ENCODE peak calls at places on chromosome 11, in eight cellular contexts. One of them, this sample, is unnamed.

GRCh38 chr11:100151944-100152343 is 535.1 kb upstream of the ARHGAP42 start:
- DNase-seq in mammary epithelial cell: peak; percentile 12
- DNase-seq in heart left ventricle: no peak
- DNase-seq in SK-N-SH: no peak
- DNase-seq in testis: no peak
- DNase-seq in GM23338: no peak
- DNase-seq in psoas muscle: no peak
- DNase-seq in tibial artery: no peak
- DNase-seq in this sample: no peak

GRCh38 chr11:44760917-44761545 is 34.3 kb downstream of the TSPAN18 start:
- DNase-seq in GM23338: peak; percentile 81
- DNase-seq in SK-N-SH: peak; percentile 54
- DNase-seq in testis: no peak
- DNase-seq in mammary epithelial cell: peak; percentile 66
- DNase-seq in tibial artery: peak; percentile 83
- DNase-seq in psoas muscle: no peak
- DNase-seq in heart left ventricle: peak; percentile 66
- DNase-seq in this sample: no peak

GRCh38 chr11:33068611-33069340 is 29.4 kb downstream of the TCP11L1 start:
- DNase-seq in SK-N-SH: no peak
- DNase-seq in heart left ventricle: no peak
- DNase-seq in tibial artery: no peak
- DNase-seq in psoas muscle: no peak
- DNase-seq in GM23338: peak; percentile 61
- DNase-seq in mammary epithelial cell: no peak
- DNase-seq in testis: no peak
- DNase-seq in this sample: no peak

GRCh38 chr11:115612331-115612730 is 108.1 kb upstream of the CADM1 start:
- DNase-seq in heart left ventricle: no peak
- DNase-seq in GM23338: peak; percentile 73
- DNase-seq in mammary epithelial cell: no peak
- DNase-seq in tibial artery: no peak
- DNase-seq in SK-N-SH: no peak
- DNase-seq in psoas muscle: no peak
- DNase-seq in testis: no peak
- DNase-seq in this sample: no peak

GRCh38 chr11:11471196-11471595 is 118.1 kb upstream of the CSNK2A3 start:
- DNase-seq in psoas muscle: no peak
- DNase-seq in tibial artery: no peak
- DNase-seq in mammary epithelial cell: no peak
- DNase-seq in GM23338: no peak
- DNase-seq in testis: no peak
- DNase-seq in SK-N-SH: no peak
- DNase-seq in heart left ventricle: no peak
- DNase-seq in this sample: no peak

GRCh38 chr11:111591187-111591960 is 10.9 kb upstream of the SIK2 start:
- DNase-seq in mammary epithelial cell: no peak
- DNase-seq in SK-N-SH: no peak
- DNase-seq in psoas muscle: no peak
- DNase-seq in heart left ventricle: no peak
- DNase-seq in GM23338: no peak
- DNase-seq in testis: no peak
- DNase-seq in tibial artery: no peak
- DNase-seq in this sample: no peak

GRCh38 chr11:122578168-122578825 is 77.2 kb upstream of the UBASH3B start:
- DNase-seq in SK-N-SH: no peak
- DNase-seq in tibial artery: no peak
- DNase-seq in GM23338: peak; percentile 37
- DNase-seq in testis: no peak
- DNase-seq in heart left ventricle: no peak
- DNase-seq in mammary epithelial cell: no peak
- DNase-seq in psoas muscle: no peak
- DNase-seq in this sample: no peak

GRCh38 chr11:125443767-125444311 is 52.2 kb downstream of the FEZ1 start:
- DNase-seq in psoas muscle: no peak
- DNase-seq in tibial artery: no peak
- DNase-seq in heart left ventricle: no peak
- DNase-seq in testis: no peak
- DNase-seq in mammary epithelial cell: no peak
- DNase-seq in SK-N-SH: no peak
- DNase-seq in GM23338: peak; percentile 63
- DNase-seq in this sample: no peak

GRCh38 chr11:819129-819931 is 616 bp downstream of the PNPLA2 start:
- DNase-seq in testis: peak; percentile 96
- DNase-seq in mammary epithelial cell: peak; percentile 81
- DNase-seq in heart left ventricle: peak; percentile 96
- DNase-seq in GM23338: peak; percentile 97
- DNase-seq in tibial artery: peak; percentile 96
- DNase-seq in psoas muscle: peak; percentile 96
- DNase-seq in SK-N-SH: peak; percentile 98
- DNase-seq in this sample: peak; percentile 95

GRCh38 chr11:117769530-117769929 is 27.5 kb downstream of the DSCAML1 start:
- DNase-seq in GM23338: no peak
- DNase-seq in SK-N-SH: no peak
- DNase-seq in testis: no peak
- DNase-seq in heart left ventricle: no peak
- DNase-seq in tibial artery: no peak
- DNase-seq in mammary epithelial cell: no peak
- DNase-seq in psoas muscle: no peak
- DNase-seq in this sample: no peak

GRCh38 chr11:123125169-123125568 is 63.2 kb upstream of the HSPA8 start:
- DNase-seq in SK-N-SH: no peak
- DNase-seq in psoas muscle: no peak
- DNase-seq in mammary epithelial cell: no peak
- DNase-seq in testis: no peak
- DNase-seq in tibial artery: no peak
- DNase-seq in GM23338: no peak
- DNase-seq in heart left ventricle: no peak
- DNase-seq in this sample: no peak

GRCh38 chr11:10606536-10607208 is 38.2 kb upstream of the LYVE1 start:
- DNase-seq in testis: no peak
- DNase-seq in psoas muscle: no peak
- DNase-seq in mammary epithelial cell: peak; percentile 57
- DNase-seq in GM23338: no peak
- DNase-seq in heart left ventricle: no peak
- DNase-seq in SK-N-SH: no peak
- DNase-seq in tibial artery: no peak
- DNase-seq in this sample: no peak

GRCh38 chr11:66081505-66081904 is 11.4 kb downstream of the PACS1 start:
- DNase-seq in testis: peak; percentile 51
- DNase-seq in heart left ventricle: peak; percentile 63
- DNase-seq in SK-N-SH: no peak
- DNase-seq in GM23338: no peak
- DNase-seq in tibial artery: peak; percentile 69
- DNase-seq in mammary epithelial cell: peak; percentile 77
- DNase-seq in psoas muscle: no peak
- DNase-seq in this sample: no peak

GRCh38 chr11:112644410-112645131 is 316.6 kb upstream of the NCAM1 start:
- DNase-seq in tibial artery: no peak
- DNase-seq in psoas muscle: no peak
- DNase-seq in testis: no peak
- DNase-seq in GM23338: no peak
- DNase-seq in SK-N-SH: no peak
- DNase-seq in heart left ventricle: no peak
- DNase-seq in mammary epithelial cell: no peak
- DNase-seq in this sample: no peak

GRCh38 chr11:117413616-117414015 is 86.0 kb downstream of the CEP164 start:
- DNase-seq in GM23338: no peak
- DNase-seq in psoas muscle: no peak
- DNase-seq in heart left ventricle: no peak
- DNase-seq in mammary epithelial cell: no peak
- DNase-seq in testis: no peak
- DNase-seq in tibial artery: peak; percentile 16
- DNase-seq in SK-N-SH: no peak
- DNase-seq in this sample: peak; percentile 25

GRCh38 chr11:78256962-78257361 is 68.2 kb downstream of the USP35 start:
- DNase-seq in heart left ventricle: peak; percentile 78
- DNase-seq in mammary epithelial cell: no peak
- DNase-seq in tibial artery: peak; percentile 92
- DNase-seq in GM23338: no peak
- DNase-seq in psoas muscle: peak; percentile 79
- DNase-seq in testis: peak; percentile 54
- DNase-seq in SK-N-SH: no peak
- DNase-seq in this sample: no peak

GRCh38 chr11:127521413-127521812 is 520.8 kb upstream of the KIRREL3 start:
- DNase-seq in mammary epithelial cell: peak; percentile 4
- DNase-seq in heart left ventricle: no peak
- DNase-seq in tibial artery: no peak
- DNase-seq in SK-N-SH: no peak
- DNase-seq in GM23338: no peak
- DNase-seq in testis: no peak
- DNase-seq in psoas muscle: no peak
- DNase-seq in this sample: no peak

GRCh38 chr11:79796704-79797103 is 355.9 kb upstream of the TENM4 start:
- DNase-seq in SK-N-SH: no peak
- DNase-seq in psoas muscle: no peak
- DNase-seq in mammary epithelial cell: no peak
- DNase-seq in tibial artery: no peak
- DNase-seq in testis: no peak
- DNase-seq in GM23338: no peak
- DNase-seq in heart left ventricle: no peak
- DNase-seq in this sample: no peak

GRCh38 chr11:30282289-30282631 is 40.6 kb upstream of the ARL14EP start:
- DNase-seq in mammary epithelial cell: peak; percentile 20
- DNase-seq in psoas muscle: no peak
- DNase-seq in testis: no peak
- DNase-seq in heart left ventricle: no peak
- DNase-seq in SK-N-SH: no peak
- DNase-seq in GM23338: peak; percentile 10
- DNase-seq in tibial artery: no peak
- DNase-seq in this sample: no peak

DNA sequence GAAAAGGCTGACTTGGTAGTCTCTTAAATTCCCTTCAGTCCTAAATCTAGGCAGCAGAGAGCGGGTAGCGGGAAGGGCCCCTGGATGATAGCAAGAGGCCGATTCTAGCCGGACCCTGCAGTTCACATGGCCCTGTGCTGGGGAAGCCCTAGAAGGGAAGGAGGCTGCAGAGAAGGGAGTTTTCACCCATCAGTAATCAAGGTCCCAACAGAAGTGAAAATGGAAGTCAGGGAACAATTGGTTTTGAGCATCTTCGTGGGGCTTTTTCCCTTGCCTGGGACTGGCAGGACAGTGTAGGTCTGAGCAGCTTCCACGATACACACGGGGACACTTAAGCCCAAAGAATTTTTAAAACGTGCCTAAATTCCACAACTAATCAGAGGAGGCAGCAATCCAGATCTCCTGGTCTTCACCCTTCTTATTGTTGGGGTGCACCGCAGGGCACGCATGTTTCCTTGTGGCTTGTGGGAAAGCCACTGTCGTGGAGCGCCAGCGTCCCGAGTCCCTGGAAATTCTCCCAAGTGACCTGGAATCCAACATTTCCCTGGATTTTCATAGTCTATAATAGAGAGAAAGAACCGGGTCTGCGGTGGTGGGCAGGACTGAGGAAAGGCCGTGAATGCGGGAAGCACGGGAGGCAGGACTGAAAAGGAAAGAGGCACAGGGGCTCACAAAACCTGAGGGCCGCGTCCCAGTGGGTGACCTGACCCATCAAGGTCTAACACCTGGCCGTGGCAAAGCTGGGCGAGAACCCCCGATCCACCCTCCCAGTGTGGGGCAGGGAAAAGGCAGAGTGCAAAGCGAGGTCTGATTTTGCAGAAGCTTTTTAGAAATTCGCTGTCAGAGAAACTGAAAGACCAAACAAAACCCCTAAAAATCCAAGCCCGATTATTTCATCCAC is 832 bp upstream of the OAF start:
- DNase-seq in tibial artery: no peak
- DNase-seq in heart left ventricle: no peak
- DNase-seq in mammary epithelial cell: no peak
- DNase-seq in psoas muscle: no peak
- DNase-seq in testis: no peak
- DNase-seq in GM23338: no peak
- DNase-seq in SK-N-SH: peak; percentile 53
- DNase-seq in this sample: peak; percentile 46
- H3K27me3 ChIP-seq in tibial artery: peaks cover 16% of the 10 kb centered on the region
- H3K27me3 ChIP-seq in heart left ventricle: no peaks in the 10 kb centered on the region
- H3K27me3 ChIP-seq in mammary epithelial cell: no peaks in the 10 kb centered on the region
- H3K27me3 ChIP-seq in psoas muscle: no peaks in the 10 kb centered on the region
- H3K27me3 ChIP-seq in testis: no peaks in the 10 kb centered on the region
- H3K27me3 ChIP-seq in GM23338: peaks cover 97% of the 10 kb centered on the region
- H3K27me3 ChIP-seq in SK-N-SH: no peaks in the 10 kb centered on the region
- H3K27me3 ChIP-seq in this sample: no peaks in the 10 kb centered on the region

GRCh38 chr11:72721276-72721675 is 30.9 kb downstream of the ARAP1 start:
- DNase-seq in tibial artery: no peak
- DNase-seq in psoas muscle: peak; percentile 27
- DNase-seq in testis: no peak
- DNase-seq in heart left ventricle: no peak
- DNase-seq in mammary epithelial cell: no peak
- DNase-seq in SK-N-SH: no peak
- DNase-seq in GM23338: no peak
- DNase-seq in this sample: no peak
- H3K4me1 ChIP-seq in tibial artery: peaks cover 52% of the 10 kb centered on the region
- H3K4me1 ChIP-seq in psoas muscle: peaks cover 51% of the 10 kb centered on the region
- H3K4me1 ChIP-seq in testis: peaks cover 21% of the 10 kb centered on the region
- H3K4me1 ChIP-seq in heart left ventricle: peaks cover 10% of the 10 kb centered on the region
- H3K4me1 ChIP-seq in mammary epithelial cell: peaks cover 44% of the 10 kb centered on the region
- H3K4me1 ChIP-seq in SK-N-SH: peaks cover 62% of the 10 kb centered on the region
- H3K4me1 ChIP-seq in GM23338: no peaks in the 10 kb centered on the region
- H3K4me1 ChIP-seq in this sample: peaks cover 4% of the 10 kb centered on the region

GRCh38 chr11:96524475-96524874 is 134.7 kb downstream of the JRKL start:
- DNase-seq in tibial artery: no peak
- DNase-seq in SK-N-SH: no peak
- DNase-seq in heart left ventricle: no peak
- DNase-seq in GM23338: no peak
- DNase-seq in testis: no peak
- DNase-seq in mammary epithelial cell: no peak
- DNase-seq in psoas muscle: no peak
- DNase-seq in this sample: no peak
- TF ChIP-seq CTCF in tibial artery: no peak
- TF ChIP-seq CTCF in SK-N-SH: peak; percentile 32
- TF ChIP-seq CTCF in heart left ventricle: no peak
- TF ChIP-seq CTCF in GM23338: peak; percentile 28
- TF ChIP-seq CTCF in testis: no peak
- TF ChIP-seq CTCF in mammary epithelial cell: peak; percentile 30
- TF ChIP-seq CTCF in psoas muscle: peak; percentile 4
- TF ChIP-seq CTCF in this sample: peak; percentile 11

GRCh38 chr11:31783264-31783663 is 27.9 kb downstream of the PAX6 start:
- DNase-seq in heart left ventricle: no peak
- DNase-seq in psoas muscle: no peak
- DNase-seq in GM23338: no peak
- DNase-seq in testis: no peak
- DNase-seq in tibial artery: no peak
- DNase-seq in SK-N-SH: no peak
- DNase-seq in mammary epithelial cell: no peak
- DNase-seq in this sample: no peak

GRCh38 chr11:31779268-31779879 is 31.7 kb downstream of the PAX6 start:
- DNase-seq in heart left ventricle: no peak
- DNase-seq in psoas muscle: no peak
- DNase-seq in SK-N-SH: no peak
- DNase-seq in GM23338: no peak
- DNase-seq in tibial artery: no peak
- DNase-seq in testis: no peak
- DNase-seq in mammary epithelial cell: peak; percentile 11
- DNase-seq in this sample: no peak

GRCh38 chr11:31784645-31785044 is 26.5 kb downstream of the PAX6 start:
- DNase-seq in testis: no peak
- DNase-seq in psoas muscle: no peak
- DNase-seq in mammary epithelial cell: no peak
- DNase-seq in heart left ventricle: no peak
- DNase-seq in SK-N-SH: no peak
- DNase-seq in tibial artery: no peak
- DNase-seq in GM23338: no peak
- DNase-seq in this sample: no peak

GRCh38 chr11:31782243-31782642 is 28.9 kb downstream of the PAX6 start:
- DNase-seq in mammary epithelial cell: no peak
- DNase-seq in SK-N-SH: no peak
- DNase-seq in GM23338: no peak
- DNase-seq in psoas muscle: no peak
- DNase-seq in heart left ventricle: no peak
- DNase-seq in testis: no peak
- DNase-seq in tibial artery: no peak
- DNase-seq in this sample: no peak

GRCh38 chr11:31780078-31780971 is 30.8 kb downstream of the PAX6 start:
- DNase-seq in GM23338: no peak
- DNase-seq in psoas muscle: no peak
- DNase-seq in mammary epithelial cell: no peak
- DNase-seq in SK-N-SH: no peak
- DNase-seq in testis: no peak
- DNase-seq in tibial artery: no peak
- DNase-seq in heart left ventricle: no peak
- DNase-seq in this sample: no peak
- H3K27me3 ChIP-seq in GM23338: no peaks in the 10 kb centered on the region
- H3K27me3 ChIP-seq in psoas muscle: no peaks in the 10 kb centered on the region
- H3K27me3 ChIP-seq in mammary epithelial cell: no peaks in the 10 kb centered on the region
- H3K27me3 ChIP-seq in SK-N-SH: no peaks in the 10 kb centered on the region
- H3K27me3 ChIP-seq in testis: no peaks in the 10 kb centered on the region
- H3K27me3 ChIP-seq in tibial artery: no peaks in the 10 kb centered on the region
- H3K27me3 ChIP-seq in heart left ventricle: no peaks in the 10 kb centered on the region
- H3K27me3 ChIP-seq in this sample: no peaks in the 10 kb centered on the region

This sample was measured in Caco-2.